ENCODE peak calls at places on chromosomes 6 and 20, in six cellular contexts. B is PC-9, S is left ventricle myocardium inferior, G is endodermal cell, F is AG04450, J is prostate gland. X is an unnamed sample. For H3K9me3, the result is how much of the 10 kb centered on the place peaks cover.

GRCh38 chr6:7617954-7618764 is 28.2 kb downstream of the SNRNP48 start:
- DNase-seq in G (no peak), B (peak), S (no peak), J (peak), F (no peak), X (no peak)

GRCh38 chr20:51027396-51027795 is 4.5 kb upstream of the KCNG1 start:
- DNase-seq in G (peak), J (no peak), S (no peak), F (no peak), B (no peak), X (no peak)

GRCh38 chr20:15359056-15359455 is 1021.6 kb upstream of the FLRT3 start:
- DNase-seq in B (peak), S (no peak), F (no peak), J (no peak), G (no peak), X (no peak)

GRCh38 chr6:137236581-137237355 is 17.6 kb upstream of the IFNGR1 start:
- DNase-seq in F (no peak), B (peak), J (no peak), S (no peak), G (no peak), X (no peak)

GRCh38 chr6:17015551-17016381 is 86.1 kb upstream of the STMND1 start:
- DNase-seq in B (no peak), J (no peak), F (no peak), S (peak), G (no peak), X (peak)

GRCh38 chr6:79544939-79545450 is 7.8 kb upstream of the LCA5 start:
- DNase-seq in B (peak), F (peak), J (peak), S (peak), G (peak), X (peak)

GRCh38 chr20:17281478-17281877 is 54.6 kb downstream of the PCSK2 start:
- DNase-seq in B (no peak), G (peak), S (no peak), J (no peak), F (no peak), X (no peak)

GRCh38 chr6:132853059-132853458 is 38.7 kb downstream of the RPS12 start:
- DNase-seq in F (no peak), B (no peak), S (no peak), J (no peak), G (no peak), X (no peak)

GRCh38 chr20:33843854-33844253 is 32.7 kb downstream of the CHMP4B start:
- DNase-seq in G (no peak), S (no peak), J (peak), B (peak), F (no peak), X (no peak)

GRCh38 chr6:123994891-123995635 is 191.4 kb downstream of the NKAIN2 start:
- DNase-seq in G (no peak), F (no peak), B (no peak), S (no peak), J (no peak), X (no peak)

GRCh38 chr6:157999100-158000051 is 17.7 kb downstream of the SYNJ2 start:
- DNase-seq in B (no peak), G (peak), S (peak), F (no peak), J (no peak), X (no peak)

GRCh38 chr6:98946266-98946817 is 1.4 kb downstream of the FBXL4 start:
- DNase-seq in J (no peak), B (no peak), G (no peak), S (no peak), F (no peak), X (no peak)

GRCh38 chr20:48930035-48930434 is 8.5 kb downstream of the ARFGEF2 start:
- DNase-seq in J (no peak), B (no peak), F (no peak), S (no peak), G (no peak), X (no peak)

GRCh38 chr6:40356242-40356910 is 230.8 kb downstream of the LRFN2 start:
- DNase-seq in F (no peak), J (no peak), B (no peak), G (peak), S (no peak), X (no peak)

GRCh38 chr20:35699127-35699913 is at the start of the genes NFS1 and ROMO1:
- DNase-seq in F (peak), B (peak), S (peak), G (peak), J (peak), X (peak)

DNA sequence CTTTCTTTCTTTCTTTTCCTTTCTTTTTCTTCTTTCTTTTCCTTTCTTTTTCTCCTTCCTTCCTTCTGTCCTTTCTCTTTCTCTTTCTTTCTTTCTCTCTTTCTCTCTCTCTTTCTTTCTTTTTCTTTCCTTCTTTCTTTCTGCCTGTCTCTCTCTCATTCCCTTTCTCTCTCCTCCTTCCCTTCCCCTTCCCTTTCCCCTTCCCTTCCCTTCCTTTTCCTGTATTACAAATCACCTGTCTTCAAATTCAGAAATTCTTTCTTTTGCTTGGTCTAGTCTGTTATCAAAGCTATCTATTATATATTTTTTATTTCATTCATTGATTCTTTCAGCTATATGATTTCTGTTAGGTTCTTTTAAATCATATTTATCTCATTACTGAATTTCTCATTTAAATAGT is 315.2 kb upstream of the NOX3 start:
- DNase-seq in S (no peak), J (no peak), B (no peak), G (no peak), F (no peak), X (no peak)
- H3K9me3 ChIP-seq in S (under half), J (under half), B (under half), G (under half), F (under half), X (under half)

DNA sequence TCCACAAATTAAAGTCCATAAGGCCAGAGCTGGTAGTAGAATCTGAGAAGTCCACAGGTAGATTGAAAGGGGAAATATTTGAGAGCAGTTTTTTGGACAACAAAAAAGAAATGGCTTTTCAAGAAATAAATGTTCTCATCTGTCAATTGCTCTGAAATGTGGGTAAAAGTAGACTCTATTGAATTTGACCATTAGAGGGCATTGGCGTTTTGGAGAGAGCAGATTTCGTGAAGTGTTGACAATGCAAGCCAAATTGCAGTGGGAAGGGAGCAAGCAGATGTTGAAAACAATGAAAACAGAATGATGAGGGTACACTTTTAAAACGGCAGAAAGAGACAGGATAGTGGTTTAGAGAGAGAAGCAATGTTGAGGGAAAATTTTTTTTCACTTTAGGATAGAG is 149.1 kb upstream of the FAM83B start:
- DNase-seq in F (peak), S (no peak), G (no peak), B (no peak), J (no peak), X (no peak)
- TF ChIP-seq CTCF in F (peak), S (no peak), G (peak), B (no peak), J (no peak), X (no peak)

GRCh38 chr20:29689411-29690225 is 1567.8 kb upstream of the DEFB115 start:
- DNase-seq in F (no peak), G (no peak), J (no peak), B (no peak), S (peak), X (peak)

GRCh38 chr20:29687438-29687837 is 1570.0 kb upstream of the DEFB115 start:
- DNase-seq in B (no peak), F (no peak), S (no peak), J (no peak), G (no peak), X (no peak)

GRCh38 chr20:29690274-29690673 is 1567.2 kb upstream of the DEFB115 start:
- DNase-seq in G (no peak), B (no peak), F (no peak), S (no peak), J (no peak), X (no peak)
- H3K9me3 ChIP-seq in G (under half), B (under half), F (under half), S (under half), J (under half), X (under half)

GRCh38 chr6:31728767-31729514 is at the start of gene DDAH2:
- DNase-seq in F (no peak), G (no peak), J (no peak), B (no peak), S (no peak), X (no peak)
- TF ChIP-seq CTCF in F (no peak), G (peak), J (no peak), B (peak), S (peak), X (no peak)

GRCh38 chr20:56001106-56001785 is 4.1 kb downstream of the CBLN4 start:
- DNase-seq in J (no peak), F (no peak), B (no peak), G (no peak), S (no peak), X (no peak)
- H3K9me3 ChIP-seq in J (under half), F (under half), B (under half), G (half or more), S (under half), X (under half)

X was measured in heart right ventricle.